ENCODE peak calls at places on chromosomes 2 and 18, in four cellular contexts. One of them, this sample, is unnamed.

GRCh38 chr2:149213764-149214493 is 116.5 kb upstream of the LYPD6 start:
- DNase-seq in K562: no peak
- DNase-seq in GM12878: no peak
- DNase-seq in HepG2: no peak
- DNase-seq in this sample: no peak

GRCh38 chr18:48713302-48713701 is 174.5 kb downstream of the CTIF start:
- DNase-seq in GM12878: no peak
- DNase-seq in K562: no peak
- DNase-seq in HepG2: no peak
- DNase-seq in this sample: no peak

GRCh38 chr2:60318544-60318943 is 234.9 kb downstream of the BCL11A start:
- DNase-seq in K562: no peak
- DNase-seq in HepG2: no peak
- DNase-seq in GM12878: no peak
- DNase-seq in this sample: no peak

GRCh38 chr2:7400628-7401027 is 483.4 kb downstream of the RNF144A start:
- DNase-seq in GM12878: no peak
- DNase-seq in K562: no peak
- DNase-seq in HepG2: no peak
- DNase-seq in this sample: no peak

GRCh38 chr18:54529444-54529843 is 61.6 kb upstream of the DYNAP start:
- DNase-seq in K562: no peak
- DNase-seq in HepG2: no peak
- DNase-seq in GM12878: no peak
- DNase-seq in this sample: no peak

GRCh38 chr2:36659872-36660312 is 36.6 kb upstream of the VIT start:
- DNase-seq in K562: no peak
- DNase-seq in GM12878: no peak
- DNase-seq in HepG2: peak; percentile 95
- DNase-seq in this sample: no peak

GRCh38 chr2:74766780-74767179 is 67.1 kb upstream of the HK2 start:
- DNase-seq in HepG2: no peak
- DNase-seq in GM12878: no peak
- DNase-seq in K562: no peak
- DNase-seq in this sample: no peak

GRCh38 chr2:11809586-11810236 is 63.3 kb downstream of the LPIN1 start:
- DNase-seq in GM12878: no peak
- DNase-seq in K562: no peak
- DNase-seq in HepG2: peak; percentile 29
- DNase-seq in this sample: no peak

GRCh38 chr2:126891681-126892500 is 6.8 kb upstream of the TEX51 start:
- DNase-seq in GM12878: no peak
- DNase-seq in K562: no peak
- DNase-seq in HepG2: no peak
- DNase-seq in this sample: no peak

GRCh38 chr18:45879681-45880655 is 54.5 kb downstream of the SIGLEC15 start:
- DNase-seq in K562: peak; percentile 63
- DNase-seq in GM12878: peak; percentile 17
- DNase-seq in HepG2: peak; percentile 34
- DNase-seq in this sample: peak; percentile 74

GRCh38 chr2:25375989-25376545 is 34.3 kb upstream of the DNMT3A start:
- DNase-seq in HepG2: no peak
- DNase-seq in GM12878: no peak
- DNase-seq in K562: no peak
- DNase-seq in this sample: no peak

GRCh38 chr2:190759749-190760213 is 110.9 kb downstream of the NAB1 start:
- DNase-seq in GM12878: no peak
- DNase-seq in K562: peak; percentile 30
- DNase-seq in HepG2: peak; percentile 49
- DNase-seq in this sample: no peak

GRCh38 chr2:174951746-174952145 is 53.4 kb downstream of the CHN1 start:
- DNase-seq in GM12878: no peak
- DNase-seq in HepG2: no peak
- DNase-seq in K562: no peak
- DNase-seq in this sample: no peak

GRCh38 chr18:23012249-23012648 is 79.1 kb downstream of the RBBP8 start:
- DNase-seq in HepG2: no peak
- DNase-seq in GM12878: no peak
- DNase-seq in K562: no peak
- DNase-seq in this sample: no peak

GRCh38 chr2:27860111-27860510 is 30.1 kb downstream of the RBKS start:
- DNase-seq in K562: no peak
- DNase-seq in HepG2: no peak
- DNase-seq in GM12878: no peak
- DNase-seq in this sample: no peak

GRCh38 chr18:65788373-65788772 is 37.6 kb downstream of the CDH7 start:
- DNase-seq in GM12878: no peak
- DNase-seq in K562: no peak
- DNase-seq in HepG2: peak; percentile 41
- DNase-seq in this sample: peak; percentile 4

GRCh38 chr2:183264890-183265535 is 140.8 kb downstream of the NUP35 start:
- DNase-seq in GM12878: no peak
- DNase-seq in K562: no peak
- DNase-seq in HepG2: no peak
- DNase-seq in this sample: no peak

GRCh38 chr2:117936871-117937428 is 76.9 kb downstream of the CCDC93 start:
- DNase-seq in HepG2: no peak
- DNase-seq in K562: no peak
- DNase-seq in GM12878: no peak
- DNase-seq in this sample: no peak

GRCh38 chr18:51138936-51139335 is 58.5 kb downstream of the MEX3C start:
- DNase-seq in K562: no peak
- DNase-seq in GM12878: no peak
- DNase-seq in HepG2: no peak
- DNase-seq in this sample: no peak

GRCh38 chr2:70477473-70477872 is 76.2 kb downstream of the TGFA start:
- DNase-seq in HepG2: peak; percentile 39
- DNase-seq in K562: no peak
- DNase-seq in GM12878: no peak
- DNase-seq in this sample: no peak

GRCh38 chr2:101418704-101419663 is 31.7 kb upstream of the CREG2 start:
- DNase-seq in K562: peak; percentile 67
- DNase-seq in GM12878: no peak
- DNase-seq in HepG2: peak; percentile 71
- DNase-seq in this sample: peak; percentile 57

GRCh38 chr2:45675130-45675812 is 23.8 kb downstream of the PRKCE start:
- DNase-seq in HepG2: no peak
- DNase-seq in K562: no peak
- DNase-seq in GM12878: no peak
- DNase-seq in this sample: no peak

GRCh38 chr2:86026744-86027065 is 79.0 kb downstream of the POLR1A start:
- DNase-seq in GM12878: no peak
- DNase-seq in HepG2: no peak
- DNase-seq in K562: no peak
- DNase-seq in this sample: no peak

GRCh38 chr2:24832526-24832925 is 39.3 kb downstream of the CENPO start:
- DNase-seq in K562: no peak
- DNase-seq in HepG2: no peak
- DNase-seq in GM12878: no peak
- DNase-seq in this sample: no peak

GRCh38 chr2:101234169-101234938 is 18.3 kb upstream of the CNOT11 start:
- DNase-seq in K562: no peak
- DNase-seq in HepG2: peak; percentile 63
- DNase-seq in GM12878: no peak
- DNase-seq in this sample: no peak

GRCh38 chr2:105999590-105999989 is 194.5 kb downstream of the UXS1 start:
- DNase-seq in K562: no peak
- DNase-seq in HepG2: no peak
- DNase-seq in GM12878: no peak
- DNase-seq in this sample: no peak

GRCh38 chr2:63992061-63992685 is 27.1 kb downstream of the VPS54 start:
- DNase-seq in HepG2: no peak
- DNase-seq in GM12878: no peak
- DNase-seq in K562: no peak
- DNase-seq in this sample: no peak

GRCh38 chr2:226362991-226363390 is 436.6 kb downstream of the IRS1 start:
- DNase-seq in K562: no peak
- DNase-seq in GM12878: no peak
- DNase-seq in HepG2: no peak
- DNase-seq in this sample: no peak

GRCh38 chr2:45288532-45288931 is 279.3 kb upstream of the SIX2 start:
- DNase-seq in K562: no peak
- DNase-seq in GM12878: no peak
- DNase-seq in HepG2: no peak
- DNase-seq in this sample: no peak

GRCh38 chr2:110105608-110106467 is 9.8 kb downstream of the MALL start:
- DNase-seq in GM12878: no peak
- DNase-seq in HepG2: peak; percentile 45
- DNase-seq in K562: no peak
- DNase-seq in this sample: peak; percentile 20

GRCh38 chr2:44110444-44110843 is 58.2 kb upstream of the PPM1B start:
- DNase-seq in K562: no peak
- DNase-seq in HepG2: no peak
- DNase-seq in GM12878: no peak
- DNase-seq in this sample: no peak

GRCh38 chr2:130846686-130847375 is 10.1 kb downstream of the ARHGEF4 start:
- DNase-seq in K562: no peak
- DNase-seq in GM12878: no peak
- DNase-seq in HepG2: no peak
- DNase-seq in this sample: no peak

GRCh38 chr2:167181134-167181533 is 292.9 kb downstream of the XIRP2 start:
- DNase-seq in K562: no peak
- DNase-seq in GM12878: no peak
- DNase-seq in HepG2: peak; percentile 23
- DNase-seq in this sample: no peak

GRCh38 chr2:148667114-148667513 is 22.6 kb downstream of the EPC2 start:
- DNase-seq in HepG2: no peak
- DNase-seq in GM12878: no peak
- DNase-seq in K562: no peak
- DNase-seq in this sample: no peak

GRCh38 chr2:178473931-178474330 is 4.5 kb downstream of the FKBP7 start:
- DNase-seq in HepG2: no peak
- DNase-seq in GM12878: no peak
- DNase-seq in K562: no peak
- DNase-seq in this sample: no peak

GRCh38 chr2:144836635-144837350 is 316.9 kb upstream of the ZEB2 start:
- DNase-seq in K562: no peak
- DNase-seq in HepG2: no peak
- DNase-seq in GM12878: no peak
- DNase-seq in this sample: no peak
- TF ChIP-seq TARDBP in K562: no peak
- TF ChIP-seq TARDBP in HepG2: no peak
- TF ChIP-seq TARDBP in GM12878: no peak
- TF ChIP-seq TARDBP in this sample: no peak

GRCh38 chr18:64207818-64208217 is 58.9 kb upstream of the LINC00305 start:
- DNase-seq in HepG2: no peak
- DNase-seq in K562: no peak
- DNase-seq in GM12878: no peak
- DNase-seq in this sample: no peak

GRCh38 chr18:64202836-64203235 is 53.9 kb upstream of the LINC00305 start:
- DNase-seq in HepG2: no peak
- DNase-seq in GM12878: no peak
- DNase-seq in K562: no peak
- DNase-seq in this sample: no peak

GRCh38 chr18:64203295-64203694 is 54.4 kb upstream of the LINC00305 start:
- DNase-seq in GM12878: no peak
- DNase-seq in K562: no peak
- DNase-seq in HepG2: no peak
- DNase-seq in this sample: no peak

DNA sequence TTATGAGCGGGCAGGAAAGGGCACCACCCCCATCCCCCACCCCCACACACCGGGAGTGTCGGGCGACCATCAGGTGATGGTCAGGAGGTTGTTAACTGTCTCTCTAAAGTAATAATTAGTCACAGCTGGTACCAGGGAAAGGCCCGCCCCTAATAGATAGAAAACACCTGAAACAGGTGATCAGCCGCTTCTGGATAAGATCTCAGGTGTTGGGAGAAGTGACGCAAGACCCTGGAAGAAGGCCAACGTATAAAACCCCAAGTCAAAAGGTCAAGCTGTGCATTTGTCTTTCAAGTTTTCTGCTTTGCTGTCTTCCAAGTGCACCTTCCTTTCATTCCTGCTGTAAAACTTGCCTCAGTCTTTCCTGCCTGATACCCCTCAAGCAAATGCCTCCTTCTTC is 59.6 kb upstream of the LINC00305 start:
- DNase-seq in HepG2: no peak
- DNase-seq in GM12878: no peak
- DNase-seq in K562: no peak
- DNase-seq in this sample: no peak
- TF ChIP-seq TARDBP in HepG2: no peak
- TF ChIP-seq TARDBP in GM12878: no peak
- TF ChIP-seq TARDBP in K562: no peak
- TF ChIP-seq TARDBP in this sample: no peak

GRCh38 chr2:234836251-234836650 is 115.6 kb upstream of the SH3BP4 start:
- DNase-seq in GM12878: no peak
- DNase-seq in K562: no peak
- DNase-seq in HepG2: peak; percentile 66
- DNase-seq in this sample: no peak
- TF ChIP-seq TARDBP in GM12878: no peak
- TF ChIP-seq TARDBP in K562: no peak
- TF ChIP-seq TARDBP in HepG2: no peak
- TF ChIP-seq TARDBP in this sample: no peak

DNA sequence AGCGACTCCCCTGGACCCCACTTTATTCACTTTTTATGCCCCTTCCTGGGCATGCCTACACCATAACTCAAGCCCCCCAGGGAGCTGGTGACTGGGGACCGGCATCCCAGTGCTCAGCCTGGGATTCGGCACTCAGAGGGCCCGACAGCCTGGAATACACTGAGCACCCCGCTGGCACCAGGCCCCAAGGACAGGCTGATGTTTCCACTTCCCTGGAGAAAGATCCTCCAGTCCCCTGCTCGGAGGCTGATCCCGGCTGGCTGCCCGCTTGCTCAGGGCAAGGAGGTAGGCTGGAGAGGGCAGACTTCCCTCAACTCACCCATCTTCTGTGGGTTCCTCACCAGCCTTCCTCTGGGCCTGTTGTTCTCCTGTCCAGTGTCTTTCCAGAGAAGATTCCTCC is 36.6 kb downstream of the ODC1 start:
- DNase-seq in K562: no peak
- DNase-seq in HepG2: no peak
- DNase-seq in GM12878: no peak
- DNase-seq in this sample: no peak
- TF ChIP-seq TARDBP in K562: no peak
- TF ChIP-seq TARDBP in HepG2: no peak
- TF ChIP-seq TARDBP in GM12878: no peak
- TF ChIP-seq TARDBP in this sample: no peak

GRCh38 chr2:95077521-95077807 is 44.1 kb downstream of the MRPS5 start:
- DNase-seq in K562: no peak
- DNase-seq in HepG2: no peak
- DNase-seq in GM12878: no peak
- DNase-seq in this sample: no peak
- TF ChIP-seq TARDBP in K562: no peak
- TF ChIP-seq TARDBP in HepG2: no peak
- TF ChIP-seq TARDBP in GM12878: no peak
- TF ChIP-seq TARDBP in this sample: no peak

DNA sequence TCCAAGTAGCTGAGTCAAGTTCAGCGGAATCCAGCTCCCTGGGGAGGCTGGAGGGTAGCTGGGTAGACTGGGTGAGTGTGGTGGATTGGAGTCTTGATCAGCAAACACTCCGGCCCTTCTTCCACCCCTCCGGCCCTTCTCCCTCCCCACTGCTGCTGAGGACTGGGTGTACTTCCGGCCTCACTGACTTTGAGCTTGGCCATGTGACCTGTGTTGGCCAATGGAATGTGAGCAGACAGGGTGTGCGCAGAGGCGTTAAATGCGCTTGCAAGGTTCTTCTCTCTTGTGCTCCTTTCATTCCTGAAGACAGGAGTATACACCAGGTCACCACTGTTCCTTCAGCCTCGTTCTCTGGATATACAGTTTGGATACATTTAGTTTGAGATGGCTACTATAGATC is 2.1 kb upstream of the ARHGAP25 start:
- DNase-seq in HepG2: no peak
- DNase-seq in GM12878: no peak
- DNase-seq in K562: no peak
- DNase-seq in this sample: no peak
- TF ChIP-seq TARDBP in HepG2: no peak
- TF ChIP-seq TARDBP in GM12878: no peak
- TF ChIP-seq TARDBP in K562: no peak
- TF ChIP-seq TARDBP in this sample: no peak